ENCODE peak calls at places on chromosomes 13 and 19, in six cellular contexts. E is transverse colon, N is A549, V is tibial nerve, X is uterus, I is IMR-90. H is an unnamed sample.

GRCh38 chr13:29917573-29918091 is 67.2 kb upstream of the UBL3 start:
- DNase-seq in N (no peak), I (peak; percentile 48), E (no peak), V (no peak), X (no peak), H (no peak)

GRCh38 chr19:7973883-7974282 is 30.4 kb upstream of the TIMM44 start:
- DNase-seq in X (no peak), V (no peak), E (no peak), N (no peak), I (no peak), H (no peak)

GRCh38 chr13:66138172-66138811 is 1091.8 kb downstream of the PCDH9 start:
- DNase-seq in V (no peak), E (no peak), N (no peak), I (no peak), X (no peak), H (no peak)

GRCh38 chr19:49712397-49712859 is 21.5 kb downstream of the CPT1C start:
- DNase-seq in N (peak; percentile 86), V (peak; percentile 14), I (peak; percentile 1), X (peak; percentile 93), E (peak; percentile 47), H (no peak)

GRCh38 chr13:110801044-110801443 is 87.5 kb downstream of the ING1 start:
- DNase-seq in X (no peak), V (no peak), N (no peak), I (no peak), E (no peak), H (no peak)

GRCh38 chr13:70729369-70729768 is 621.1 kb upstream of the KLHL1 start:
- DNase-seq in I (no peak), N (no peak), E (no peak), V (no peak), X (no peak), H (no peak)

GRCh38 chr13:47289578-47289977 is 392.7 kb upstream of the HTR2A start:
- DNase-seq in N (no peak), V (no peak), I (no peak), E (no peak), X (no peak), H (no peak)

GRCh38 chr19:787551-787950 is 9.7 kb upstream of the PTBP1 start:
- DNase-seq in N (no peak), I (no peak), X (no peak), E (no peak), V (no peak), H (peak; percentile 34)

GRCh38 chr13:106522112-106522511 is 13.3 kb downstream of the EFNB2 start:
- DNase-seq in X (no peak), V (no peak), N (no peak), I (no peak), E (no peak), H (no peak)

GRCh38 chr19:4108767-4109625 is 14.9 kb downstream of the MAP2K2 start:
- DNase-seq in X (no peak), V (no peak), I (no peak), N (no peak), E (peak; percentile 45), H (peak; percentile 88)

GRCh38 chr13:41561179-41561578 is 103.8 kb downstream of the RGCC start:
- DNase-seq in N (no peak), E (no peak), I (peak; percentile 43), V (no peak), X (no peak), H (no peak)

GRCh38 chr19:7450243-7451223 is 38.3 kb downstream of the PEX11G start:
- DNase-seq in N (no peak), E (no peak), V (no peak), X (no peak), I (peak; percentile 63), H (no peak)

GRCh38 chr19:8030906-8031305 is 21.7 kb upstream of the CCL25 start:
- DNase-seq in N (no peak), V (no peak), X (no peak), E (no peak), I (no peak), H (no peak)

GRCh38 chr19:46602392-46603194 is 1.5 kb downstream of the CALM3 start:
- DNase-seq in I (no peak), X (peak; percentile 27), V (no peak), E (no peak), N (no peak), H (no peak)

GRCh38 chr19:1452802-1453524 is 3.0 kb downstream of the APC2 start:
- DNase-seq in V (no peak), I (no peak), E (no peak), X (no peak), N (no peak), H (no peak)

GRCh38 chr13:37602743-37603381 is 4.3 kb upstream of the POSTN start:
- DNase-seq in E (no peak), V (no peak), X (no peak), I (peak; percentile 47), N (no peak), H (no peak)

GRCh38 chr19:40298026-40298425 is 12.9 kb upstream of the AKT2 start:
- DNase-seq in I (no peak), X (no peak), V (no peak), E (no peak), N (no peak), H (no peak)

GRCh38 chr19:50912727-50913716 is 1.8 kb upstream of the KLK4 start:
- DNase-seq in V (no peak), X (no peak), I (no peak), N (no peak), E (no peak), H (no peak)

GRCh38 chr13:95185851-95186250 is 115.4 kb downstream of the ABCC4 start:
- DNase-seq in V (no peak), X (no peak), I (no peak), E (no peak), N (no peak), H (peak; percentile 66)

GRCh38 chr13:87331178-87331577 is 340.0 kb upstream of the SLITRK5 start:
- DNase-seq in V (no peak), I (no peak), E (no peak), X (no peak), N (no peak), H (no peak)

GRCh38 chr13:87334176-87334575 is 337.0 kb upstream of the SLITRK5 start:
- DNase-seq in V (no peak), X (no peak), I (no peak), N (no peak), E (no peak), H (no peak)

DNA sequence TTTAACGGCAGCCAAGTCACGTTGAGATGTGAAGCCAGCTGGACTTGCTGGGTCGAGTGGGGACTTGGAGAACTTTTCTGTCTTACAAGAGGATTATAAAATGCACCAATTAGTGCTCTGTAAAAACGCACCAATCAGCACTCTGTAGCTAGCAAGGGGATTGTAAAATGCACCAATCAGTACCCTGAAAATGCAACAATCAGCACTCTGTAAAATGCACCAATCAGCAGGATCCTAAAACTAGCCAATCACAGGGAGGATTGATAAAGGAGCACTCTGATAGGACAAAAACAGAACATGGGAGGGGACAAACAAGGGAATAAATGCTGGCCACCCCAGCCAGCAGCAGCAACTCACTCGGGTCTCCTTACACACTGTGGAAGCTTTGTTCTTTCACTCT is 337.6 kb upstream of the SLITRK5 start:
- DNase-seq in N (no peak), V (no peak), X (no peak), I (no peak), E (no peak), H (no peak)
- H3K4me1 ChIP-seq in N (no peaks in the 10 kb centered on the region), V (no peaks in the 10 kb centered on the region), X (no peaks in the 10 kb centered on the region), I (no peaks in the 10 kb centered on the region), E (no peaks in the 10 kb centered on the region), H (no peaks in the 10 kb centered on the region)

GRCh38 chr19:18419195-18419698 is at the start of gene SSBP4:
- DNase-seq in X (peak; percentile 80), I (peak; percentile 70), N (no peak), V (peak; percentile 66), E (peak; percentile 75), H (peak; percentile 83)
- TF ChIP-seq POLR2A in X (peak; percentile 76), I (peak; percentile 38), N (no peak), V (peak; percentile 61), E (no peak), H (no peak)

DNA sequence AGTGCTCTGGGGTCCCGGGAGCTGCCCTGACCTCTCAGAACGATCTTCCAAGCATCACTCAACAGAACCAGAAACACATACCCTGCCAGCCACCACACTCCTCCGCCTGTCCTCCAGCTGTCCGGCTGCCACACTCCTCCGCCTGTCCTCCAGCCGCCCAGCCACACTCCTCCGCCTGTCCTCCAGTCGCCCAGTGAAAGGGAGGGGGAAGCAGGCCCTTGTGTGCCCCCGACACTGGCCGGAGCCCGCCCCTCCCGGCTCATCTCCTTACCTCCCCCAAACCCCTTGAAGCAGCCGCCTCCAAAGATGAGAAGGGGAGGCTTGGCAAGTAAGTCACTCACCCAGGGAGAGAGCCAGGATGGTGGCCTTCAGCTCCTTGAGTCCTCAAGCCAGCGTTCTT is 40.2 kb downstream of the STK24 start:
- DNase-seq in N (no peak), X (no peak), I (no peak), E (no peak), V (no peak), H (no peak)
- H3K4me1 ChIP-seq in N (peaks cover 16% of the 10 kb centered on the region), X (peaks cover 10% of the 10 kb centered on the region), I (peaks cover 13% of the 10 kb centered on the region), E (peaks cover 22% of the 10 kb centered on the region), V (no peaks in the 10 kb centered on the region), H (peaks cover 74% of the 10 kb centered on the region)

DNA sequence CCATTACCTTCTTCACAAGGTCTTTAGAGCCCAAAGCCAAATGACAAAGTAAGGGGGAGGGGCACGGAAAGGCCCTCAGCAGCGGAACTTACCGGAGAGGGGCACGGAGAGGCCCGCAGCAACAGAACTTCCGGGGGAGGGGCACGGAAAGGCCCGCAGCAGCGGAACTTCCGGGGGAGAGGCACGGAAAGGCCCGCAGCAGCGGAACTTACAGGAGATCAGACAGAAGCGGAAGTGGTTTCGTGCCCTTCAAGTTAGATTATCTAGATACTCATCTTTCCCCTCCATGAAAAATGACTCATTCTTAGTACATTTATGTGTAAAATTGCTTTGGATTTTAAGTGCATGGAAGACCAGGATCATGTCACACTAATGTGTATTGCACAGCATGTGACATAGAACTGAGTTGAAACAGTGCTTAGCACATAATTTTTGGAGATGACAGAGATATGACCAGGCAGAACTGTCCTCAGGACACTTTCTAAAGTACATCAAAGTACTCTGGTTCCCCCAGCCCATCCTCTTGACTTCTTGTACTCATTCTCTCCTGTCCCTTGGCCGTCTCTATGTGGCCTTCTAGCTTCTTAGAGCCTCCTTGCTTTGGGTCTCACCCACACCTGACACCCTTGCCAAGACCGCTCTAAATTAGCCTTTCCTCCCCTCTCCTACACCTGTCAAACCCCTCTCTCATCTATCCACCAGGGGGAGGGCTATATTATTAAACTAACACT is 25.7 kb upstream of the TPTE2 start:
- DNase-seq in V (no peak), E (peak; percentile 55), N (no peak), I (peak; percentile 34), X (no peak), H (no peak)
- TF ChIP-seq POLR2A in V (no peak), E (no peak), N (no peak), I (no peak), X (no peak), H (no peak)

DNA sequence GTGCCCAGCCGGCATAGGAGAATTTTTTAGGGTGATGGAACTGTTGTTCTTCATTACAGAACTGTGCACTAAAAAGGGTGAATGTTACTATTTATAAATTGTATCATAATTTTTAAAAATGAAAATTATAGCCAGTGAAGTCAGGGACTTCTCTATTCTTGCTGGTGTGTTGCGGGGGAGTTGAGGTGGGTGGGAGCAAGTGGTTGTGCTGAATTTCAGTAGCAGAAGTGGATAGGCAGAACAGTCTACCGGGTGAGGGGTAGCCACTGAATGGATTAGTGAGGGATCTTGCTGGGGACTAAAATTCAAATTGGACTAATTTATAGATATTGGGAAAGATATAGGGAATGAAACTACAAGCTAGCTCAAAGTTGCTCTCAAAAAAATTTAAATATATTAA is 74.0 kb downstream of the CAB39L start:
- DNase-seq in V (no peak), N (no peak), X (no peak), I (no peak), E (no peak), H (no peak)
- H3K4me1 ChIP-seq in V (no peaks in the 10 kb centered on the region), N (peaks cover 5% of the 10 kb centered on the region), X (no peaks in the 10 kb centered on the region), I (peaks cover 11% of the 10 kb centered on the region), E (no peaks in the 10 kb centered on the region), H (peaks cover 9% of the 10 kb centered on the region)